ENCODE peak calls at places on chromosomes 16 and 17, in four cellular contexts. C, D, U and F are unnamed samples.
A peak's percentile ranks its signal among the peaks of the same experiment; 100 is the strongest.

GRCh38 chr16:3118846-3119245 is 6.5 kb downstream of the ZNF205 start:
- DNase-seq in D (no peak), U (no peak), C (no peak), F (no peak)

GRCh38 chr17:80852476-80853015 is 139.1 kb upstream of the CHMP6 start:
- DNase-seq in U (no peak), D (no peak), C (no peak), F (no peak)

GRCh38 chr17:49576121-49576905 is 642 bp downstream of the NXPH3 start:
- DNase-seq in U (peak; percentile 35), C (no peak), D (no peak), F (no peak)

GRCh38 chr17:40540448-40540847 is 24.8 kb downstream of the CCR7 start:
- DNase-seq in D (no peak), U (no peak), C (peak; percentile 18), F (no peak)

GRCh38 chr16:50838165-50838564 is 96.3 kb downstream of the CYLD start:
- DNase-seq in C (no peak), U (no peak), D (no peak), F (no peak)

GRCh38 chr17:72187544-72187943 is 66.7 kb downstream of the SOX9 start:
- DNase-seq in D (no peak), C (peak; percentile 56), U (peak; percentile 14), F (no peak)

GRCh38 chr16:85829266-85829665 is 29.8 kb downstream of the COX4I1 start:
- DNase-seq in U (no peak), C (no peak), D (no peak), F (no peak)

GRCh38 chr16:49635591-49636581 is 220.0 kb downstream of the ZNF423 start:
- DNase-seq in U (no peak), D (no peak), C (no peak), F (no peak)

GRCh38 chr16:54210437-54211081 is 76.0 kb downstream of the IRX3 start:
- DNase-seq in U (no peak), C (no peak), D (no peak), F (no peak)

GRCh38 chr16:13453938-13454553 is 465.9 kb upstream of the ERCC4 start:
- DNase-seq in U (peak; percentile 35), C (no peak), D (no peak), F (peak; percentile 12)

GRCh38 chr17:7413346-7413985 is 5.8 kb downstream of the NLGN2 start:
- DNase-seq in U (no peak), D (no peak), C (no peak), F (no peak)

GRCh38 chr17:32777436-32777835 is 99.5 kb downstream of the MYO1D start:
- DNase-seq in D (no peak), C (no peak), U (no peak), F (no peak)

GRCh38 chr17:76404256-76404655 is 19.8 kb downstream of the SPHK1 start:
- DNase-seq in C (no peak), U (no peak), D (no peak), F (no peak)

GRCh38 chr17:42674755-42675347 is 1.9 kb downstream of the PLEKHH3 start:
- DNase-seq in D (no peak), C (no peak), U (peak; percentile 25), F (no peak)

GRCh38 chr17:48571826-48572417 is 6.2 kb downstream of the HOXB4 start:
- DNase-seq in C (no peak), U (no peak), D (no peak), F (no peak)

GRCh38 chr17:58136669-58137279 is 11.4 kb upstream of the OR4D1 start:
- DNase-seq in U (no peak), D (no peak), C (no peak), F (no peak)

GRCh38 chr17:42997390-42997983 is 732 bp upstream of the RPL27 start:
- DNase-seq in D (no peak), U (no peak), C (no peak), F (no peak)

GRCh38 chr17:15361592-15361991 is 20.2 kb upstream of the TEKT3 start:
- DNase-seq in U (no peak), C (no peak), D (no peak), F (no peak)

GRCh38 chr16:66490774-66491715 is 58.9 kb downstream of the TK2 start:
- DNase-seq in C (no peak), U (no peak), D (no peak), F (no peak)

GRCh38 chr17:73101031-73101430 is 8.5 kb upstream of the SLC39A11 start:
- DNase-seq in C (no peak), D (no peak), U (no peak), F (no peak)

GRCh38 chr16:49634235-49635008 is 221.5 kb downstream of the ZNF423 start:
- DNase-seq in D (no peak), C (no peak), U (no peak), F (no peak)

GRCh38 chr17:1644493-1645206 is 882 bp downstream of the SCARF1 start:
- DNase-seq in U (no peak), C (no peak), D (no peak), F (no peak)

GRCh38 chr17:17343896-17344506 is 40.8 kb downstream of the NT5M start:
- DNase-seq in D (no peak), C (no peak), U (no peak), F (no peak)

GRCh38 chr16:17691621-17692231 is 221.0 kb upstream of the XYLT1 start:
- DNase-seq in C (no peak), U (no peak), D (no peak), F (no peak)

GRCh38 chr16:12257926-12258561 is 281.5 kb downstream of the SNX29 start:
- DNase-seq in D (no peak), C (peak; percentile 76), U (peak; percentile 89), F (peak; percentile 72)